ENCODE peak calls at places on chromosome 21, in five cellular contexts. A, C, K, L and W are unnamed samples.
A peak's percentile ranks its signal among the peaks of the same experiment; 100 is the strongest.

GRCh38 chr21:40618216-40618615 is 228.7 kb downstream of the DSCAM start:
- DNase-seq in A (no peak), C (no peak), K (no peak), L (no peak), W (no peak)

GRCh38 chr21:41589131-41589530 is 81.2 kb upstream of the TMPRSS2 start:
- DNase-seq in A (no peak), C (no peak), K (no peak), L (no peak), W (no peak)

GRCh38 chr21:34021726-34022125 is 51.7 kb upstream of the MRPS6 start:
- DNase-seq in A (no peak), C (no peak), K (no peak), L (no peak), W (no peak)

GRCh38 chr21:42473495-42474042 is 22.5 kb downstream of the RSPH1 start:
- DNase-seq in A (no peak), C (no peak), K (peak; percentile 4), L (no peak), W (no peak)

GRCh38 chr21:44911384-44912157 is 9.1 kb downstream of the ITGB2 start:
- DNase-seq in A (no peak), C (peak; percentile 79), K (peak; percentile 83), L (peak; percentile 44), W (peak; percentile 82)

GRCh38 chr21:35326677-35327076 is 277.6 kb upstream of the RUNX1 start:
- DNase-seq in A (no peak), C (no peak), K (no peak), L (no peak), W (no peak)

GRCh38 chr21:45818904-45819285 is 162.7 kb upstream of the COL6A1 start:
- DNase-seq in A (peak; percentile 85), C (peak; percentile 91), K (peak; percentile 88), L (no peak), W (no peak)

GRCh38 chr21:14582934-14583628 is 37.0 kb upstream of the SAMSN1 start:
- DNase-seq in A (no peak), C (no peak), K (no peak), L (no peak), W (no peak)

GRCh38 chr21:38920631-38921398 is 115.1 kb downstream of the ETS2 start:
- DNase-seq in A (peak; percentile 77), C (no peak), K (no peak), L (peak; percentile 46), W (no peak)

GRCh38 chr21:27498025-27498424 is 531.1 kb upstream of the ADAMTS5 start:
- DNase-seq in A (no peak), C (no peak), K (no peak), L (no peak), W (no peak)

GRCh38 chr21:38714998-38715397 is 90.7 kb upstream of the ETS2 start:
- DNase-seq in A (no peak), C (no peak), K (no peak), L (no peak), W (no peak)

GRCh38 chr21:38460171-38460742 is 38.0 kb downstream of the ERG start:
- DNase-seq in A (peak; percentile 91), C (no peak), K (no peak), L (no peak), W (no peak)

GRCh38 chr21:29441651-29442050 is 142.9 kb downstream of the BACH1 start:
- DNase-seq in A (peak; percentile 42), C (no peak), K (no peak), L (no peak), W (no peak)

GRCh38 chr21:41611966-41612606 is 104.1 kb upstream of the TMPRSS2 start:
- DNase-seq in A (peak; percentile 33), C (no peak), K (peak; percentile 24), L (peak; percentile 83), W (no peak)

GRCh38 chr21:46153259-46154154 is 1.9 kb downstream of the FTCD start:
- DNase-seq in A (peak; percentile 49), C (peak; percentile 50), K (peak; percentile 10), L (peak; percentile 29), W (peak; percentile 54)

GRCh38 chr21:42530167-42530518 is 16.5 kb downstream of the SLC37A1 start:
- DNase-seq in A (no peak), C (no peak), K (peak; percentile 37), L (no peak), W (no peak)

GRCh38 chr21:41953831-41954653 is at the start of gene C2CD2:
- DNase-seq in A (peak; percentile 65), C (no peak), K (peak; percentile 42), L (peak; percentile 39), W (peak; percentile 77)

GRCh38 chr21:42089665-42090310 is 18.7 kb downstream of the UMODL1 start:
- DNase-seq in A (no peak), C (no peak), K (no peak), L (no peak), W (no peak)

GRCh38 chr21:45253633-45254556 is 33.8 kb downstream of the POFUT2 start:
- DNase-seq in A (no peak), C (no peak), K (no peak), L (no peak), W (no peak)

GRCh38 chr21:36487641-36488307 is 7.9 kb upstream of the CLDN14 start:
- DNase-seq in A (peak; percentile 85), C (no peak), K (no peak), L (peak; percentile 6), W (no peak)

GRCh38 chr21:35578831-35579470 is 481.4 kb downstream of the SETD4 start:
- DNase-seq in A (peak; percentile 82), C (no peak), K (peak; percentile 61), L (no peak), W (no peak)

GRCh38 chr21:17512245-17513213 is at the start of gene CXADR:
- DNase-seq in A (no peak), C (peak; percentile 80), K (peak; percentile 86), L (peak; percentile 86), W (peak; percentile 74)

GRCh38 chr21:45975017-45975595 is 6.5 kb upstream of the COL6A1 start:
- DNase-seq in A (peak; percentile 48), C (no peak), K (no peak), L (no peak), W (peak; percentile 77)

GRCh38 chr21:29805110-29805509 is 134.7 kb downstream of the GRIK1 start:
- DNase-seq in A (no peak), C (no peak), K (no peak), L (no peak), W (no peak)

GRCh38 chr21:33127154-33127893 is 57.4 kb downstream of the OLIG1 start:
- DNase-seq in A (peak; percentile 75), C (peak; percentile 76), K (peak; percentile 76), L (peak; percentile 50), W (peak; percentile 46)

GRCh38 chr21:41876928-41877652 is 2.1 kb downstream of the PRDM15 start:
- DNase-seq in A (no peak), C (no peak), K (no peak), L (no peak), W (no peak)

GRCh38 chr21:15976807-15977206 is 247.0 kb downstream of the USP25 start:
- DNase-seq in A (peak; percentile 24), C (no peak), K (no peak), L (peak; percentile 4), W (no peak)

GRCh38 chr21:43191521-43191920 is 22.7 kb downstream of the CRYAA start:
- DNase-seq in A (no peak), C (no peak), K (no peak), L (no peak), W (no peak)

GRCh38 chr21:44615881-44616590 is 4.2 kb downstream of the KRTAP10-8 start:
- DNase-seq in A (no peak), C (no peak), K (no peak), L (no peak), W (no peak)

GRCh38 chr21:16125274-16125673 is 395.5 kb downstream of the USP25 start:
- DNase-seq in A (peak; percentile 4), C (no peak), K (no peak), L (no peak), W (no peak)

GRCh38 chr21:44757731-44758130 is 43.9 kb downstream of the UBE2G2 start:
- DNase-seq in A (no peak), C (no peak), K (no peak), L (no peak), W (no peak)

GRCh38 chr21:45357436-45358260 is 47.3 kb upstream of the COL18A1 start:
- DNase-seq in A (peak; percentile 10), C (no peak), K (no peak), L (no peak), W (peak; percentile 73)

GRCh38 chr21:15276243-15276642 is 211.4 kb upstream of the NRIP1 start:
- DNase-seq in A (no peak), C (no peak), K (no peak), L (no peak), W (no peak)

GRCh38 chr21:37130971-37131370 is 57.9 kb downstream of the TTC3 start:
- DNase-seq in A (peak; percentile 53), C (no peak), K (no peak), L (no peak), W (no peak)

GRCh38 chr21:33198346-33199135 is 31.2 kb upstream of the IFNAR2 start:
- DNase-seq in A (peak; percentile 27), C (no peak), K (no peak), L (no peak), W (peak; percentile 58)

GRCh38 chr21:15592271-15592860 is 137.4 kb upstream of the USP25 start:
- DNase-seq in A (peak; percentile 75), C (no peak), K (no peak), L (peak; percentile 55), W (no peak)

GRCh38 chr21:21383126-21383525 is 384.9 kb downstream of the NCAM2 start:
- DNase-seq in A (peak; percentile 75), C (no peak), K (no peak), L (no peak), W (no peak)

GRCh38 chr21:41921089-41921819 is 32.6 kb downstream of the C2CD2 start:
- DNase-seq in A (no peak), C (no peak), K (no peak), L (no peak), W (no peak)

GRCh38 chr21:42758721-42759593 is 105.5 kb downstream of the PDE9A start:
- DNase-seq in A (no peak), C (no peak), K (no peak), L (no peak), W (no peak)